ENCODE peak calls at places on chromosomes 4 and X, in seven cellular contexts. One of them, this sample, is unnamed.

GRCh38 chrX:11632732-11633131 is 33.0 kb downstream of the ARHGAP6 start:
- DNase-seq in NCI-H460: no peak
- DNase-seq in right cardiac atrium: no peak
- DNase-seq in AG10803: no peak
- DNase-seq in A549: no peak
- DNase-seq in posterior cingulate gyrus: no peak
- DNase-seq in tibial nerve: no peak
- DNase-seq in this sample: no peak

GRCh38 chr4:7377223-7377865 is 57.4 kb downstream of the PSAPL1 start:
- DNase-seq in AG10803: no peak
- DNase-seq in right cardiac atrium: no peak
- DNase-seq in A549: no peak
- DNase-seq in posterior cingulate gyrus: no peak
- DNase-seq in NCI-H460: no peak
- DNase-seq in tibial nerve: no peak
- DNase-seq in this sample: no peak

GRCh38 chr4:175386776-175387507 is 425.1 kb downstream of the GPM6A start:
- DNase-seq in NCI-H460: no peak
- DNase-seq in AG10803: no peak
- DNase-seq in A549: no peak
- DNase-seq in tibial nerve: no peak
- DNase-seq in posterior cingulate gyrus: no peak
- DNase-seq in right cardiac atrium: no peak
- DNase-seq in this sample: no peak

GRCh38 chr4:116357758-116358157 is 727.6 kb downstream of the TRAM1L1 start:
- DNase-seq in A549: no peak
- DNase-seq in NCI-H460: no peak
- DNase-seq in right cardiac atrium: peak
- DNase-seq in AG10803: no peak
- DNase-seq in tibial nerve: no peak
- DNase-seq in posterior cingulate gyrus: no peak
- DNase-seq in this sample: no peak

GRCh38 chrX:153739754-153740486 is 15.3 kb downstream of the ABCD1 start:
- DNase-seq in A549: no peak
- DNase-seq in AG10803: no peak
- DNase-seq in tibial nerve: no peak
- DNase-seq in posterior cingulate gyrus: no peak
- DNase-seq in right cardiac atrium: peak
- DNase-seq in NCI-H460: no peak
- DNase-seq in this sample: no peak

GRCh38 chr4:169337510-169337909 is 66.8 kb upstream of the SH3RF1 start:
- DNase-seq in AG10803: peak
- DNase-seq in right cardiac atrium: no peak
- DNase-seq in posterior cingulate gyrus: no peak
- DNase-seq in NCI-H460: no peak
- DNase-seq in A549: no peak
- DNase-seq in tibial nerve: no peak
- DNase-seq in this sample: no peak

GRCh38 chr4:184898793-184899192 is 73.0 kb upstream of the ACSL1 start:
- DNase-seq in tibial nerve: no peak
- DNase-seq in A549: no peak
- DNase-seq in NCI-H460: no peak
- DNase-seq in AG10803: no peak
- DNase-seq in right cardiac atrium: no peak
- DNase-seq in posterior cingulate gyrus: no peak
- DNase-seq in this sample: no peak

GRCh38 chr4:119930546-119930945 is 136.1 kb downstream of the MAD2L1 start:
- DNase-seq in NCI-H460: no peak
- DNase-seq in AG10803: no peak
- DNase-seq in posterior cingulate gyrus: no peak
- DNase-seq in tibial nerve: no peak
- DNase-seq in right cardiac atrium: no peak
- DNase-seq in A549: no peak
- DNase-seq in this sample: no peak

GRCh38 chr4:83392562-83392961 is 57.9 kb upstream of the HPSE start:
- DNase-seq in posterior cingulate gyrus: no peak
- DNase-seq in NCI-H460: no peak
- DNase-seq in AG10803: no peak
- DNase-seq in tibial nerve: no peak
- DNase-seq in A549: no peak
- DNase-seq in right cardiac atrium: no peak
- DNase-seq in this sample: no peak

GRCh38 chrX:131277543-131278115 is 11.5 kb downstream of the IGSF1 start:
- DNase-seq in A549: no peak
- DNase-seq in posterior cingulate gyrus: no peak
- DNase-seq in AG10803: no peak
- DNase-seq in NCI-H460: no peak
- DNase-seq in right cardiac atrium: peak
- DNase-seq in tibial nerve: no peak
- DNase-seq in this sample: no peak

GRCh38 chr4:89420507-89420906 is 112.9 kb upstream of the GPRIN3 start:
- DNase-seq in A549: no peak
- DNase-seq in AG10803: peak
- DNase-seq in NCI-H460: no peak
- DNase-seq in right cardiac atrium: no peak
- DNase-seq in tibial nerve: no peak
- DNase-seq in posterior cingulate gyrus: no peak
- DNase-seq in this sample: no peak

GRCh38 chr4:124090007-124090406 is 622.5 kb downstream of the ANKRD50 start:
- DNase-seq in tibial nerve: no peak
- DNase-seq in right cardiac atrium: peak
- DNase-seq in posterior cingulate gyrus: no peak
- DNase-seq in AG10803: no peak
- DNase-seq in NCI-H460: no peak
- DNase-seq in A549: no peak
- DNase-seq in this sample: no peak

GRCh38 chr4:144778364-144778763 is 132.4 kb downstream of the HHIP start:
- DNase-seq in right cardiac atrium: no peak
- DNase-seq in posterior cingulate gyrus: no peak
- DNase-seq in NCI-H460: no peak
- DNase-seq in AG10803: no peak
- DNase-seq in A549: no peak
- DNase-seq in tibial nerve: no peak
- DNase-seq in this sample: no peak

GRCh38 chr4:25976780-25977179 is 62.8 kb downstream of the SMIM20 start:
- DNase-seq in tibial nerve: no peak
- DNase-seq in A549: no peak
- DNase-seq in AG10803: no peak
- DNase-seq in right cardiac atrium: no peak
- DNase-seq in posterior cingulate gyrus: no peak
- DNase-seq in NCI-H460: no peak
- DNase-seq in this sample: no peak

GRCh38 chr4:140556372-140557085 is 12.2 kb downstream of the UCP1 start:
- DNase-seq in tibial nerve: no peak
- DNase-seq in posterior cingulate gyrus: no peak
- DNase-seq in AG10803: no peak
- DNase-seq in right cardiac atrium: no peak
- DNase-seq in NCI-H460: no peak
- DNase-seq in A549: no peak
- DNase-seq in this sample: no peak

GRCh38 chr4:40546972-40547371 is 82.7 kb downstream of the RBM47 start:
- DNase-seq in A549: no peak
- DNase-seq in tibial nerve: no peak
- DNase-seq in right cardiac atrium: no peak
- DNase-seq in posterior cingulate gyrus: no peak
- DNase-seq in NCI-H460: no peak
- DNase-seq in AG10803: no peak
- DNase-seq in this sample: no peak

GRCh38 chrX:42748067-42748850 is 29.7 kb downstream of the PPP1R2C start:
- DNase-seq in AG10803: peak
- DNase-seq in right cardiac atrium: no peak
- DNase-seq in tibial nerve: no peak
- DNase-seq in A549: no peak
- DNase-seq in posterior cingulate gyrus: no peak
- DNase-seq in NCI-H460: no peak
- DNase-seq in this sample: no peak

GRCh38 chr4:150510176-150510875 is 71.6 kb upstream of the MAB21L2 start:
- DNase-seq in tibial nerve: no peak
- DNase-seq in A549: peak
- DNase-seq in posterior cingulate gyrus: no peak
- DNase-seq in right cardiac atrium: no peak
- DNase-seq in NCI-H460: peak
- DNase-seq in AG10803: peak
- DNase-seq in this sample: no peak

GRCh38 chr4:4398430-4398829 is 11.5 kb downstream of the NSG1 start:
- DNase-seq in right cardiac atrium: no peak
- DNase-seq in NCI-H460: no peak
- DNase-seq in posterior cingulate gyrus: no peak
- DNase-seq in A549: no peak
- DNase-seq in tibial nerve: no peak
- DNase-seq in AG10803: no peak
- DNase-seq in this sample: no peak

GRCh38 chr4:20362148-20362547 is 110.4 kb downstream of the SLIT2 start:
- DNase-seq in NCI-H460: no peak
- DNase-seq in right cardiac atrium: no peak
- DNase-seq in tibial nerve: no peak
- DNase-seq in AG10803: no peak
- DNase-seq in posterior cingulate gyrus: no peak
- DNase-seq in A549: no peak
- DNase-seq in this sample: no peak

GRCh38 chr4:26753642-26754041 is 107.0 kb upstream of the STIM2 start:
- DNase-seq in AG10803: no peak
- DNase-seq in right cardiac atrium: peak
- DNase-seq in posterior cingulate gyrus: no peak
- DNase-seq in A549: no peak
- DNase-seq in NCI-H460: no peak
- DNase-seq in tibial nerve: no peak
- DNase-seq in this sample: no peak

GRCh38 chrX:17078031-17078730 is 131.7 kb downstream of the REPS2 start:
- DNase-seq in right cardiac atrium: no peak
- DNase-seq in A549: no peak
- DNase-seq in NCI-H460: no peak
- DNase-seq in AG10803: peak
- DNase-seq in posterior cingulate gyrus: no peak
- DNase-seq in tibial nerve: no peak
- DNase-seq in this sample: no peak

GRCh38 chr4:54102747-54103146 is 2.8 kb downstream of the GSX2 start:
- DNase-seq in NCI-H460: no peak
- DNase-seq in tibial nerve: no peak
- DNase-seq in right cardiac atrium: no peak
- DNase-seq in A549: no peak
- DNase-seq in posterior cingulate gyrus: no peak
- DNase-seq in AG10803: no peak
- DNase-seq in this sample: no peak